ENCODE peak calls at places on chromosomes 3 and 15, in eight cellular contexts. G is transverse colon, F is neural progenitor cell, B is stomach, Z is left ventricle myocardium inferior, J is MM.1S, U is ovary, O is IMR-90. S is an unnamed sample. For H3K27me3, the result is how much of the 10 kb centered on the place peaks cover.

GRCh38 chr3:108097326-108098035 is 6.7 kb upstream of the CD47 start:
- DNase-seq in G (no peak), F (no peak), B (no peak), Z (no peak), J (no peak), U (no peak), O (no peak), S (no peak)

GRCh38 chr3:29005862-29006261 is 275.0 kb upstream of the RBMS3 start:
- DNase-seq in G (no peak), F (no peak), B (no peak), Z (no peak), J (no peak), U (no peak), O (no peak), S (no peak)

GRCh38 chr15:38517312-38517711 is 47.3 kb downstream of the RASGRP1 start:
- DNase-seq in G (no peak), F (no peak), B (no peak), Z (no peak), J (no peak), U (no peak), O (peak), S (no peak)

GRCh38 chr15:59691194-59691805 is 2.2 kb upstream of the BNIP2 start:
- DNase-seq in G (peak), F (peak), B (peak), Z (no peak), J (peak), U (no peak), O (peak), S (peak)

GRCh38 chr15:52749250-52749649 is 40.9 kb downstream of the ONECUT1 start:
- DNase-seq in G (no peak), F (no peak), B (no peak), Z (no peak), J (no peak), U (no peak), O (no peak), S (no peak)

GRCh38 chr15:29765898-29766537 is 56.2 kb downstream of the TJP1 start:
- DNase-seq in G (no peak), F (no peak), B (no peak), Z (no peak), J (no peak), U (no peak), O (no peak), S (no peak)

GRCh38 chr3:131223373-131224289 is 157.9 kb upstream of the NUDT16 start:
- DNase-seq in G (no peak), F (no peak), B (no peak), Z (no peak), J (no peak), U (no peak), O (no peak), S (no peak)

GRCh38 chr3:126982522-126983175 is at the start of gene PLXNA1:
- DNase-seq in G (peak), F (peak), B (peak), Z (peak), J (peak), U (peak), O (peak), S (peak)

GRCh38 chr15:38176696-38177095 is 75.9 kb upstream of the SPRED1 start:
- DNase-seq in G (no peak), F (no peak), B (no peak), Z (no peak), J (peak), U (no peak), O (no peak), S (no peak)

GRCh38 chr15:40075298-40076044 is 33.2 kb downstream of the BMF start:
- DNase-seq in G (no peak), F (no peak), B (peak), Z (no peak), J (no peak), U (no peak), O (no peak), S (no peak)

GRCh38 chr15:87940763-87941162 is 315.8 kb downstream of the NTRK3 start:
- DNase-seq in G (no peak), F (no peak), B (no peak), Z (no peak), J (no peak), U (no peak), O (no peak), S (no peak)

GRCh38 chr3:30073622-30074021 is 532.8 kb upstream of the TGFBR2 start:
- DNase-seq in G (peak), F (no peak), B (no peak), Z (no peak), J (no peak), U (no peak), O (peak), S (no peak)

GRCh38 chr15:48447657-48448056 is 116.4 kb downstream of the DUT start:
- DNase-seq in G (no peak), F (no peak), B (no peak), Z (no peak), J (no peak), U (no peak), O (peak), S (no peak)

GRCh38 chr15:86892774-86893449 is 813.2 kb downstream of the AGBL1 start:
- DNase-seq in G (no peak), F (no peak), B (no peak), Z (no peak), J (no peak), U (no peak), O (no peak), S (no peak)

GRCh38 chr15:47340576-47340920 is 376.8 kb upstream of the SEMA6D start:
- DNase-seq in G (no peak), F (no peak), B (no peak), Z (no peak), J (no peak), U (no peak), O (peak), S (no peak)

GRCh38 chr3:127911421-127911931 is 3.6 kb upstream of the KBTBD12 start:
- DNase-seq in G (no peak), F (no peak), B (peak), Z (no peak), J (no peak), U (no peak), O (no peak), S (peak)

GRCh38 chr3:24199775-24200247 is 254.7 kb downstream of the NR1D2 start:
- DNase-seq in G (no peak), F (no peak), B (no peak), Z (no peak), J (no peak), U (no peak), O (no peak), S (no peak)

GRCh38 chr3:154795582-154795981 is 284.5 kb upstream of the MME start:
- DNase-seq in G (no peak), F (no peak), B (no peak), Z (no peak), J (no peak), U (no peak), O (peak), S (no peak)

GRCh38 chr15:30923429-30923828 is 19.7 kb downstream of the FAN1 start:
- DNase-seq in G (no peak), F (peak), B (peak), Z (peak), J (no peak), U (no peak), O (no peak), S (no peak)

DNA sequence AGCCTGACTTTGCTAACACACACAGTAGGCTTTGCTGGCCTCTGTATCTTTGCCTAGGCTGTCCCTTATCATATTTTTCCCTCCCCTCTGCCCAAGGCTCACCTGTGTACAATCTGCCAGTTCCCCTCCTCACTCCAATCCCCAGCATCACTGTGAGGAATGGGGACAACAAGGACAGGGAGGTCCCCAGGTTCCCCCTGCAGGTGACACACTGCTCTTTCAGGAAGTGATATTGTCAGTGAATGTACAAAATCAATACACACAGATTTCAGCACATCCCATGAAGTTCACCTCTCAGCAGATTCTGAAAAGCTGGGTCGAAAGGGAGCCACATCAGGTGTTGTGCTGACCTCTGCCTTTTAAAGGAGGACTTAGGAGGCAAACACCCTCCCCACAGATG is 177.5 kb downstream of the RAB11A start:
- DNase-seq in G (no peak), F (no peak), B (no peak), Z (no peak), J (no peak), U (no peak), O (no peak), S (no peak)
- TF ChIP-seq CTCF in G (no peak), F (peak), B (no peak), Z (no peak), J (no peak), U (no peak), O (no peak), S (no peak)

GRCh38 chr3:62367735-62368704 is 5.3 kb downstream of the FEZF2 start:
- DNase-seq in G (no peak), F (peak), B (no peak), Z (no peak), J (no peak), U (no peak), O (no peak), S (no peak)
- H3K27me3 ChIP-seq in G (half or more), F (half or more), B (half or more), Z (half or more), J (under half), U (under half), O (half or more), S (half or more)

DNA sequence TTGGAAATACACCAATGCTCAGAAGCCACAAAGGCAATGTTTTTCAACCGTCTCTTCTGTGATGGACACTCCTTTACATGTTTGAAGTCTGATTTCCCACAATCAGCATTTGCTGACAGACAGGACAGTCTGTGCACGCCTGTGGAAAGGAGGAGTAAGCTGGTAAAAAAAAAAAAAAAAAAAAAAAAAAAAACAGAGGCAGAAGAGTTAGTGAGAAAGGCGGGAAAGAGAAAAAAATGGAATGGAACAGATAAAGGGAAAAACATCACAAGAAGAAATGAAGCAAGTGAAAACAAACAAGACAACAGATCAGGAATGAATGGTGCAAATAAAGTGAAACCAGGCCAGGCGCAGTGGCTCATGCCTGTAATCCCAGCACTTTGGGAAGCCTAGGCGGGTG is 35.0 kb downstream of the PRTG start:
- DNase-seq in G (no peak), F (no peak), B (no peak), Z (no peak), J (no peak), U (no peak), O (no peak), S (no peak)
- H3K27ac ChIP-seq in G (no peak), F (no peak), B (no peak), Z (no peak), J (no peak), U (no peak), O (no peak), S (no peak)

GRCh38 chr15:80785811-80786354 is 6.7 kb downstream of the CEMIP start:
- DNase-seq in G (no peak), F (no peak), B (no peak), Z (no peak), J (no peak), U (no peak), O (no peak), S (no peak)

GRCh38 chr15:80788536-80788935 is 9.4 kb downstream of the CEMIP start:
- DNase-seq in G (no peak), F (no peak), B (no peak), Z (no peak), J (no peak), U (no peak), O (peak), S (no peak)

GRCh38 chr15:80789296-80789695 is 10.1 kb downstream of the CEMIP start:
- DNase-seq in G (no peak), F (no peak), B (no peak), Z (no peak), J (no peak), U (no peak), O (peak), S (no peak)

GRCh38 chr15:80785335-80785734 is 6.2 kb downstream of the CEMIP start:
- DNase-seq in G (no peak), F (no peak), B (no peak), Z (no peak), J (no peak), U (no peak), O (peak), S (no peak)

GRCh38 chr15:80787238-80787805 is 8.2 kb downstream of the CEMIP start:
- DNase-seq in G (no peak), F (peak), B (no peak), Z (no peak), J (no peak), U (no peak), O (peak), S (no peak)
- TF ChIP-seq CTCF in G (no peak), F (peak), B (no peak), Z (no peak), J (no peak), U (no peak), O (peak), S (no peak)

GRCh38 chr15:96549136-96549535 is 218.6 kb downstream of the NR2F2 start:
- DNase-seq in G (no peak), F (no peak), B (no peak), Z (no peak), J (no peak), U (no peak), O (no peak), S (no peak)
- H3K27me3 ChIP-seq in G (under half), F (under half), B (under half), Z (under half), J (under half), U (under half), O (under half), S (under half)

GRCh38 chr3:71694358-71694999 is 30.7 kb downstream of the EIF4E3 start:
- DNase-seq in G (peak), F (no peak), B (no peak), Z (no peak), J (no peak), U (no peak), O (peak), S (no peak)
- H3K27ac ChIP-seq in G (peak), F (no peak), B (peak), Z (no peak), J (no peak), U (peak), O (peak), S (peak)

GRCh38 chr3:156769661-156770654 is 56.2 kb upstream of the LEKR1 start:
- DNase-seq in G (no peak), F (no peak), B (no peak), Z (no peak), J (no peak), U (no peak), O (no peak), S (no peak)
- TF ChIP-seq CTCF in G (no peak), F (no peak), B (no peak), Z (no peak), J (no peak), U (no peak), O (no peak), S (no peak)